ENCODE peak calls at places on chromosomes 2 and 18, in four cellular contexts. E, Y, K and L are unnamed samples.

GRCh38 chr18:54444309-54444914 is 86.7 kb downstream of the C18orf54 start:
- DNase-seq in Y (peak), K (peak), E (peak), L (peak)

GRCh38 chr18:58195278-58195721 is 151.3 kb downstream of the NEDD4L start:
- DNase-seq in K (no peak), Y (no peak), E (no peak), L (no peak)

GRCh38 chr2:144426981-144427479 is 92.9 kb downstream of the ZEB2 start:
- DNase-seq in E (no peak), K (no peak), Y (peak), L (no peak)

GRCh38 chr2:220779918-220780317 is 792.2 kb downstream of the EPHA4 start:
- DNase-seq in K (no peak), Y (peak), E (no peak), L (no peak)

GRCh38 chr2:100818606-100819364 is 1.2 kb upstream of the NPAS2 start:
- DNase-seq in Y (peak), E (no peak), K (peak), L (peak)

GRCh38 chr2:46175409-46175808 is 121.8 kb upstream of the EPAS1 start:
- DNase-seq in Y (no peak), E (no peak), K (no peak), L (no peak)

GRCh38 chr2:64645014-64645418 is 8.7 kb downstream of the SERTAD2 start:
- DNase-seq in Y (peak), E (peak), K (no peak), L (no peak)

GRCh38 chr2:209986405-209986804 is 16.0 kb upstream of the RPE start:
- DNase-seq in E (no peak), Y (no peak), K (no peak), L (no peak)

GRCh38 chr2:196750291-196750923 is 49.1 kb downstream of the GTF3C3 start:
- DNase-seq in Y (no peak), E (no peak), K (no peak), L (no peak)

GRCh38 chr2:112198780-112199179 is 56.1 kb downstream of the ZC3H8 start:
- DNase-seq in K (no peak), E (no peak), Y (no peak), L (no peak)

GRCh38 chr2:197911667-197912066 is 107.3 kb downstream of the PLCL1 start:
- DNase-seq in Y (no peak), K (no peak), E (no peak), L (no peak)

GRCh38 chr2:241850544-241851324 is 8.0 kb downstream of the PDCD1 start:
- DNase-seq in Y (no peak), K (no peak), E (no peak), L (peak)

GRCh38 chr18:23450022-23450421 is 3.1 kb upstream of the RIOK3 start:
- DNase-seq in Y (no peak), E (no peak), K (no peak), L (peak)

GRCh38 chr2:84386326-84386995 is 72.6 kb downstream of the SUCLG1 start:
- DNase-seq in Y (no peak), K (no peak), E (no peak), L (no peak)

GRCh38 chr2:20438334-20439192 is 8.3 kb upstream of the RHOB start:
- DNase-seq in K (no peak), Y (peak), E (no peak), L (no peak)

GRCh38 chr2:20439503-20439902 is 7.4 kb upstream of the RHOB start:
- DNase-seq in K (no peak), Y (no peak), E (no peak), L (no peak)

GRCh38 chr2:20439193-20439475 is 7.7 kb upstream of the RHOB start:
- DNase-seq in Y (peak), K (no peak), E (no peak), L (no peak)

GRCh38 chr2:20436716-20437470 is 10.0 kb upstream of the RHOB start:
- DNase-seq in E (no peak), Y (no peak), K (no peak), L (no peak)

GRCh38 chr2:20440001-20440560 is 6.8 kb upstream of the RHOB start:
- DNase-seq in K (no peak), E (no peak), Y (no peak), L (no peak)
- H3K27ac ChIP-seq in K (no peak), E (no peak), Y (no peak), L (no peak)

GRCh38 chr2:216634317-216635148 is 1.3 kb downstream of the IGFBP2 start:
- DNase-seq in Y (peak), K (no peak), E (no peak), L (peak)
- H3K9ac ChIP-seq in Y (no peak), K (peak), E (no peak), L (peak)

DNA sequence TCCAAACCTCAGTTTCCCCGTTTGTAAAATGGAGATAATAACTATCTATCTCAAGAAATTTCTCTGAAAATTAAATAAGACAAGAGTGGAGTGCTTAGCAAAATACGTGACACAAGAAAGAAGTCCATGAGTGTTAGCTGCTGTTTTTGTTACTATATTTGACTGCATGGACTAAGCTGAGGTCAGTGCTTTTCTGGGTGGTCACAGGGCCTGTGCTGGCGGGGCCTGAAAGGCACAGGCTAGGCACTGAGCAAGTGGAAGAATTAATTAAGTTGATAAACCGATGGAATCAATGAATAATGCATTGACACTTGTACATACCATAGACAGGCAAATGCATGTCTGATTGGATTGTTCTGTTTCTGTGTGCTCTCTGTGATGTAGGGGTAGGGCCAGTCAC is 27.3 kb downstream of the RPL37A start:
- DNase-seq in Y (no peak), E (no peak), K (no peak), L (no peak)
- H3K27ac ChIP-seq in Y (no peak), E (no peak), K (no peak), L (no peak)

GRCh38 chr18:62760403-62760734 is 45.0 kb downstream of the PHLPP1 start:
- DNase-seq in Y (no peak), E (no peak), K (no peak), L (no peak)

GRCh38 chr18:62758591-62758990 is 43.2 kb downstream of the PHLPP1 start:
- DNase-seq in K (no peak), Y (no peak), E (no peak), L (no peak)

GRCh38 chr18:62757399-62758010 is 42.2 kb downstream of the PHLPP1 start:
- DNase-seq in K (no peak), E (no peak), Y (no peak), L (no peak)

GRCh38 chr18:62763101-62763521 is 47.8 kb downstream of the PHLPP1 start:
- DNase-seq in K (no peak), Y (no peak), E (peak), L (no peak)

DNA sequence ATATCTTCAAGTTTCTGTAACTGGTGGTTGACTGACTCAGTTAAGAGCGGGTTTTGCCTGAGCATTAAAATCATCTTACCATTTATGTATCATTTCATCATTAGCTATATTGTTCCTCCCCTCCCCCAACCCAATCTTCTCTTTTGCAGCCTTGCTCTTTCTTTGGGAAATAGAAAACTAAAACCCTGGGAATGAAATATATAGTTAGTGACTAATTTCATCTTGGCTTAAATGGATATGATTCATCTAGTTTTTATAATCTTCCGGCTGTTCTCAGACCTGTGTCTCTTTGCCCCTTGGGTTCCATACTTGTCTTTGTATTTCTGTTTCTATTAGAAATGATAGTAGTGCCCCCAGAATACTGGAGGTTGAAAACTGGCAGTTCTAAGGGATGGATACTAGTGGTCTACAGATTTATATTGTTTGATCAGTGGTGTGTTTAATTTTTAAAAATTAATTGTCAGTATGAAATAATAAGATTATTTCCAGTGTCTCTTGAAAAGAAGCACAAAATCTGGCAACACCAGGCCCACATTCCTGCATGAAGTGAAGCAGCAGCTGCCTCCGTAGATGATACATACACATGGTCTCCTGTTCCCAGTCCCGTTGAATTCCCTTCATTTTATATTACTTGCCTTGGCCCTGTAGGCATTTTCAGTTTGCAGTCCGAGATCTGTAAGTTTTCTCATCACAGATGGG is 44.5 kb downstream of the PHLPP1 start:
- DNase-seq in Y (no peak), E (no peak), K (no peak), L (no peak)
- H3K9ac ChIP-seq in Y (peak), E (no peak), K (no peak), L (peak)

GRCh38 chr18:46174317-46175039 is 70.3 kb downstream of the HAUS1 start:
- DNase-seq in K (no peak), E (peak), Y (peak), L (peak)

GRCh38 chr18:46173393-46174316 is 69.5 kb downstream of the HAUS1 start:
- DNase-seq in Y (peak), K (peak), E (peak), L (peak)

GRCh38 chr18:46169464-46169941 is 65.3 kb downstream of the HAUS1 start:
- DNase-seq in E (no peak), K (no peak), Y (peak), L (no peak)

GRCh38 chr18:46167971-46168370 is 63.8 kb downstream of the HAUS1 start:
- DNase-seq in K (no peak), E (peak), Y (no peak), L (no peak)

GRCh38 chr18:46171331-46171730 is 67.1 kb downstream of the HAUS1 start:
- DNase-seq in Y (no peak), K (no peak), E (no peak), L (no peak)
- H3K27ac ChIP-seq in Y (no peak), K (no peak), E (no peak), L (no peak)